ENCODE peak calls at places on chromosomes 2 and 18, in four cellular contexts. S is neural progenitor cell, M is pancreas, T is GM13976. F is an unnamed sample.

GRCh38 chr2:26229595-26229994 is 14.8 kb downstream of the HADHA start:
- DNase-seq in S (no peak), M (no peak), T (no peak), F (no peak)

GRCh38 chr18:78221496-78221895 is 758.1 kb upstream of the SALL3 start:
- DNase-seq in S (no peak), M (no peak), T (no peak), F (no peak)

GRCh38 chr18:13808294-13809024 is 15.5 kb upstream of the MC5R start:
- DNase-seq in S (no peak), M (no peak), T (no peak), F (no peak)

GRCh38 chr18:31659574-31660149 is 24.7 kb downstream of the B4GALT6 start:
- DNase-seq in S (no peak), M (no peak), T (no peak), F (no peak)

GRCh38 chr2:38148501-38148900 is 72.5 kb upstream of the CYP1B1 start:
- DNase-seq in S (no peak), M (no peak), T (no peak), F (no peak)

GRCh38 chr2:131493199-131494018 is 1.2 kb upstream of the MZT2A start:
- DNase-seq in S (no peak), M (no peak), T (no peak), F (no peak)

GRCh38 chr18:70457223-70457622 is 168.4 kb downstream of the SOCS6 start:
- DNase-seq in S (no peak), M (no peak), T (no peak), F (no peak)

GRCh38 chr2:8023241-8023640 is 658.6 kb upstream of the ID2 start:
- DNase-seq in S (no peak), M (no peak), T (peak; percentile 47), F (no peak)

GRCh38 chr2:40034801-40035200 is 255.7 kb upstream of the THUMPD2 start:
- DNase-seq in S (no peak), M (no peak), T (no peak), F (no peak)

GRCh38 chr2:172098650-172099471 is 3.8 kb downstream of the DLX2 start:
- DNase-seq in S (peak; percentile 79), M (no peak), T (peak; percentile 74), F (peak; percentile 81)

GRCh38 chr2:73074110-73075069 is 2.9 kb upstream of the SFXN5 start:
- DNase-seq in S (no peak), M (no peak), T (no peak), F (no peak)

GRCh38 chr2:96529376-96530143 is 7.0 kb upstream of the ARID5A start:
- DNase-seq in S (no peak), M (no peak), T (no peak), F (no peak)

GRCh38 chr2:457792-458430 is 170.0 kb upstream of the ALKAL2 start:
- DNase-seq in S (no peak), M (no peak), T (no peak), F (no peak)

GRCh38 chr2:38182518-38183013 is 106.6 kb upstream of the CYP1B1 start:
- DNase-seq in S (no peak), M (no peak), T (no peak), F (no peak)

GRCh38 chr18:44601447-44601846 is 79.2 kb upstream of the SETBP1 start:
- DNase-seq in S (no peak), M (no peak), T (no peak), F (no peak)

GRCh38 chr2:69781321-69782248 is 39.7 kb downstream of the ANXA4 start:
- DNase-seq in S (no peak), M (peak; percentile 45), T (no peak), F (no peak)

GRCh38 chr2:70903641-70904340 is 31.9 kb upstream of the ATP6V1B1 start:
- DNase-seq in S (peak; percentile 62), M (no peak), T (peak; percentile 6), F (no peak)

GRCh38 chr2:70613510-70613909 is 59.9 kb upstream of the TGFA start:
- DNase-seq in S (no peak), M (no peak), T (no peak), F (no peak)

GRCh38 chr2:202831241-202831997 is 40.1 kb downstream of the ICA1L start:
- DNase-seq in S (peak; percentile 50), M (no peak), T (peak; percentile 60), F (peak; percentile 16)
- TF ChIP-seq CTCF in S (peak; percentile 76), M (peak; percentile 29), T (peak; percentile 10), F (peak; percentile 42)

GRCh38 chr2:190947711-190948251 is 66.2 kb downstream of the STAT1 start:
- DNase-seq in S (no peak), M (no peak), T (peak; percentile 13), F (no peak)
- TF ChIP-seq CTCF in S (no peak), M (no peak), T (no peak), F (no peak)

GRCh38 chr2:20190862-20191713 is 33.8 kb downstream of the SDC1 start:
- DNase-seq in S (peak; percentile 87), M (no peak), T (no peak), F (peak; percentile 55)
- TF ChIP-seq CTCF in S (peak; percentile 57), M (no peak), T (no peak), F (peak; percentile 29)

GRCh38 chr2:119292226-119292625 is 68.6 kb downstream of the STEAP3 start:
- DNase-seq in S (peak; percentile 19), M (no peak), T (no peak), F (no peak)
- TF ChIP-seq CTCF in S (peak; percentile 21), M (no peak), T (no peak), F (no peak)

GRCh38 chr2:239375278-239376061 is 25.4 kb downstream of the HDAC4 start:
- DNase-seq in S (peak; percentile 53), M (no peak), T (no peak), F (no peak)
- TF ChIP-seq CTCF in S (peak; percentile 44), M (no peak), T (no peak), F (no peak)

GRCh38 chr2:113228991-113229716 is 49.6 kb downstream of the PAX8 start:
- DNase-seq in S (no peak), M (no peak), T (no peak), F (no peak)
- TF ChIP-seq CTCF in S (no peak), M (no peak), T (no peak), F (no peak)

GRCh38 chr2:119488245-119489182 is 35.8 kb downstream of the SCTR start:
- DNase-seq in S (no peak), M (peak; percentile 56), T (no peak), F (no peak)
- TF ChIP-seq CTCF in S (no peak), M (no peak), T (no peak), F (no peak)

DNA sequence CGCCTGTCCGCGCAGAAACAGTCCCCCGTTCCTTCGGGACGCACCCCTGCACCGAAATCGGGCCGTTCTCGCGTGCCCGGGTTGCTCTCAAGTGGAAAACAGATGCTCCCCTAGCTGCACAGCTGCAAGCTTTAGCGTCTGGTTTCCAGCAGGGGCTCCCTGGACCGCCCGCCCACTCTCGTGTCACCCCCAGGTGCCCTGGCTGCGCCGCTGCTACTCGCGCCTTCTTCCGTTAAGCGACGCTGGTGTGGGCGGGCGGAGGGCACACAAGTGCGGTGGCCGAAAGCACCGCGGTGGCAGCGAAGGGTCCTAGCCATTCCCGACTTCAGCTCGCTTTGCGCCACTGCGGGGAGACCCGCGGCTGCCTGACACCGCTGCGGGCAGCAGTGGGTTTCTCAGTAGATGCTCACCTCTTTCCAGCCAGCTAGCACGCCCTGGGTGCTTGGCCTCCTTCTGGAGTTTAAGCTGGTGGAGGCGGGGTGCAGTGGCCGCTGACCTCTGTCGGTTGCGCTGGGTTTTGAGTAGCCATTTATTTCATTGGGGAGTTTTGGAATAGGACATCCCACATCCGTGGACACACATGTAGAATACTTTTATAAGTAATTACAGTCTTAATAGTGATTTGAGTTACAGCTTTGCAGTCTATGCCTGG is 806 bp downstream of the ZNF407 start:
- DNase-seq in S (peak; percentile 76), M (peak; percentile 64), T (peak; percentile 72), F (peak; percentile 74)
- TF ChIP-seq CTCF in S (peak; percentile 26), M (no peak), T (peak; percentile 14), F (no peak)

GRCh38 chr2:23967846-23968245 is 27.6 kb downstream of the UBXN2A start:
- DNase-seq in S (no peak), M (no peak), T (no peak), F (no peak)
- TF ChIP-seq CTCF in S (no peak), M (no peak), T (no peak), F (no peak)